ENCODE peak calls at places on chromosomes 2 and 18, in seven cellular contexts. I is choroid plexus epithelial cell; U is thoracic aorta; R is kidney tubule cell; N is lower lobe of right lung; S is activated CD8-positive, alpha-beta memory T cell treated with anti-CD3 and anti-CD28 coated beads for 1 hour; C is NCI-H1105. L is an unnamed sample.

GRCh38 chr2:241141214-241141770 is 8.0 kb downstream of the PASK start:
- DNase-seq in I (no peak), U (no peak), R (no peak), N (no peak), S (no peak), C (no peak), L (no peak)

GRCh38 chr18:75376004-75376403 is 51.5 kb downstream of the SMIM21 start:
- DNase-seq in I (no peak), U (no peak), R (no peak), N (no peak), S (no peak), C (no peak), L (peak; percentile 9)

GRCh38 chr2:216792222-216793001 is 67.5 kb downstream of the TNP1 start:
- DNase-seq in I (peak; percentile 12), U (peak; percentile 38), R (peak; percentile 87), N (peak; percentile 58), S (no peak), C (no peak), L (no peak)

GRCh38 chr2:104538082-104538481 is 315.8 kb upstream of the POU3F3 start:
- DNase-seq in I (no peak), U (no peak), R (no peak), N (no peak), S (no peak), C (peak; percentile 13), L (no peak)

GRCh38 chr18:33821503-33821902 is 243.5 kb downstream of the ASXL3 start:
- DNase-seq in I (peak; percentile 65), U (no peak), R (peak; percentile 71), N (no peak), S (no peak), C (no peak), L (peak; percentile 32)

GRCh38 chr2:181656450-181657261 is at the start of gene CERKL:
- DNase-seq in I (no peak), U (no peak), R (peak; percentile 76), N (peak; percentile 69), S (no peak), C (no peak), L (no peak)

GRCh38 chr2:95314964-95315611 is 17.9 kb downstream of the KCNIP3 start:
- DNase-seq in I (peak; percentile 36), U (no peak), R (peak; percentile 84), N (no peak), S (no peak), C (no peak), L (peak; percentile 40)

GRCh38 chr18:7576685-7577084 is 9.6 kb downstream of the PTPRM start:
- DNase-seq in I (peak; percentile 52), U (no peak), R (peak; percentile 66), N (no peak), S (no peak), C (no peak), L (peak; percentile 37)

GRCh38 chr18:8623549-8624106 is 14.4 kb downstream of the RAB12 start:
- DNase-seq in I (peak; percentile 39), U (no peak), R (peak; percentile 69), N (peak; percentile 59), S (no peak), C (no peak), L (no peak)